ENCODE peak calls at places on chromosomes 13 and 19, in six cellular contexts. H, Z, O, M, A and W are unnamed samples.

GRCh38 chr13:101297794-101298193 is 118.5 kb downstream of the NALCN start:
- DNase-seq in H (no peak), Z (no peak), O (no peak), M (no peak), A (no peak), W (no peak)

GRCh38 chr13:111248822-111249221 is 71.6 kb upstream of the TEX29 start:
- DNase-seq in H (no peak), Z (no peak), O (no peak), M (no peak), A (no peak), W (no peak)

GRCh38 chr19:16594681-16595091 is 22.5 kb upstream of the SLC35E1 start:
- DNase-seq in H (no peak), Z (no peak), O (no peak), M (no peak), A (peak), W (no peak)

GRCh38 chr19:37467608-37468090 is 405 bp upstream of the ZNF569 start:
- DNase-seq in H (no peak), Z (no peak), O (no peak), M (no peak), A (no peak), W (no peak)

GRCh38 chr19:7977021-7977722 is 28.3 kb downstream of the ELAVL1 start:
- DNase-seq in H (no peak), Z (no peak), O (no peak), M (no peak), A (no peak), W (no peak)

GRCh38 chr19:18898081-18898532 is 2.1 kb upstream of the CERS1 start:
- DNase-seq in H (no peak), Z (no peak), O (peak), M (no peak), A (no peak), W (no peak)

GRCh38 chr19:1862424-1863307 is 713 bp downstream of the KLF16 start:
- DNase-seq in H (no peak), Z (no peak), O (peak), M (no peak), A (peak), W (no peak)

GRCh38 chr19:34365463-34366401 is 736 bp downstream of the GPI start:
- DNase-seq in H (peak), Z (no peak), O (peak), M (peak), A (peak), W (no peak)

GRCh38 chr13:94028234-94029145 is 451.0 kb downstream of the DCT start:
- DNase-seq in H (no peak), Z (no peak), O (no peak), M (no peak), A (no peak), W (no peak)

GRCh38 chr13:79777504-79777903 is 296.5 kb downstream of the NDFIP2 start:
- DNase-seq in H (no peak), Z (no peak), O (no peak), M (no peak), A (no peak), W (no peak)

GRCh38 chr13:101916108-101916757 is 463.8 kb downstream of the ITGBL1 start:
- DNase-seq in H (peak), Z (no peak), O (peak), M (peak), A (no peak), W (no peak)

GRCh38 chr19:3606690-3607289 is at the start of gene TBXA2R:
- DNase-seq in H (peak), Z (no peak), O (peak), M (no peak), A (peak), W (no peak)

GRCh38 chr19:45187421-45188100 is 9.0 kb downstream of the BLOC1S3 start:
- DNase-seq in H (no peak), Z (no peak), O (peak), M (no peak), A (peak), W (no peak)

GRCh38 chr13:75421133-75421532 is 60.8 kb downstream of the TBC1D4 start:
- DNase-seq in H (no peak), Z (no peak), O (no peak), M (no peak), A (no peak), W (no peak)

GRCh38 chr13:60583196-60583908 is 186.3 kb downstream of the TDRD3 start:
- DNase-seq in H (no peak), Z (peak), O (peak), M (no peak), A (no peak), W (peak)

GRCh38 chr19:46993622-46994021 is 26.0 kb upstream of the NPAS1 start:
- DNase-seq in H (no peak), Z (no peak), O (no peak), M (no peak), A (no peak), W (no peak)

GRCh38 chr19:13417054-13417453 is 89.2 kb downstream of the CACNA1A start:
- DNase-seq in H (peak), Z (no peak), O (no peak), M (no peak), A (no peak), W (no peak)

GRCh38 chr19:8338835-8339234 is 4.2 kb downstream of the KANK3 start:
- DNase-seq in H (no peak), Z (no peak), O (no peak), M (no peak), A (no peak), W (no peak)

GRCh38 chr19:18473003-18473705 is 35.2 kb upstream of the ISYNA1 start:
- DNase-seq in H (no peak), Z (no peak), O (no peak), M (no peak), A (no peak), W (no peak)